ENCODE peak calls at places on chromosomes 3 and 15, in six cellular contexts. G is nephron progenitor cell; O is NCI-H1092 treated with DMSO at 0.1 percent for 48 hours; I is stimulated activated CD4-positive, alpha-beta T cell treated with anti-CD3 and anti-CD28 coated beads, Interleukin-12 subunit alpha, Interleukin-12 subunit beta, amount 100 ng/mL, for 4 hours; U is astrocyte of the cerebellum; V is hypothalamus. P is an unnamed sample.
A peak's percentile ranks its signal among the peaks of the same experiment; 100 is the strongest.

GRCh38 chr3:174101244-174101643 is 703.7 kb downstream of the NLGN1 start:
- DNase-seq in G (no peak), O (peak; percentile 12), I (no peak), U (no peak), V (no peak), P (no peak)

GRCh38 chr3:155753038-155753647 is 8.3 kb upstream of the PLCH1 start:
- DNase-seq in G (no peak), O (peak; percentile 42), I (no peak), U (peak; percentile 23), V (no peak), P (no peak)

GRCh38 chr3:180466401-180467005 is 135.5 kb upstream of the TTC14 start:
- DNase-seq in G (no peak), O (no peak), I (no peak), U (no peak), V (no peak), P (no peak)

GRCh38 chr3:105197863-105198262 is 168.8 kb upstream of the ALCAM start:
- DNase-seq in G (no peak), O (no peak), I (no peak), U (no peak), V (no peak), P (no peak)

GRCh38 chr3:72797773-72798543 is 50.3 kb downstream of the SHQ1 start:
- DNase-seq in G (no peak), O (peak; percentile 93), I (no peak), U (no peak), V (no peak), P (peak; percentile 35)

GRCh38 chr3:65945480-65945879 is 93.2 kb downstream of the MAGI1 start:
- DNase-seq in G (no peak), O (no peak), I (no peak), U (no peak), V (no peak), P (no peak)

GRCh38 chr15:72782274-72782992 is 1.1 kb downstream of the ADPGK start:
- DNase-seq in G (no peak), O (no peak), I (no peak), U (no peak), V (no peak), P (no peak)

GRCh38 chr3:70811880-70812279 is 499.4 kb upstream of the MDFIC2 start:
- DNase-seq in G (no peak), O (no peak), I (no peak), U (peak; percentile 52), V (peak; percentile 12), P (peak; percentile 39)

GRCh38 chr3:15064299-15064834 is 748 bp downstream of the MRPS25 start:
- DNase-seq in G (peak; percentile 40), O (no peak), I (peak; percentile 19), U (no peak), V (no peak), P (peak; percentile 32)

GRCh38 chr3:143242691-143243090 is 123.1 kb downstream of the CHST2 start:
- DNase-seq in G (no peak), O (no peak), I (no peak), U (no peak), V (no peak), P (no peak)

GRCh38 chr3:102083971-102084370 is 234.7 kb downstream of the NFKBIZ start:
- DNase-seq in G (no peak), O (no peak), I (no peak), U (no peak), V (no peak), P (no peak)

GRCh38 chr3:14774431-14774830 is 44.3 kb upstream of the FGD5 start:
- DNase-seq in G (no peak), O (no peak), I (no peak), U (no peak), V (no peak), P (no peak)

GRCh38 chr15:78216276-78217229 is 17.8 kb downstream of the ACSBG1 start:
- DNase-seq in G (no peak), O (no peak), I (no peak), U (no peak), V (peak; percentile 67), P (no peak)

GRCh38 chr3:66480666-66481065 is 20.2 kb downstream of the LRIG1 start:
- DNase-seq in G (no peak), O (no peak), I (no peak), U (no peak), V (no peak), P (peak; percentile 12)

GRCh38 chr3:187946031-187946691 is 200.9 kb upstream of the BCL6 start:
- DNase-seq in G (no peak), O (no peak), I (no peak), U (no peak), V (no peak), P (no peak)

GRCh38 chr15:98865397-98866339 is 141.9 kb downstream of the PGPEP1L start:
- DNase-seq in G (no peak), O (no peak), I (peak; percentile 71), U (no peak), V (peak; percentile 38), P (no peak)

GRCh38 chr15:65801229-65801813 is 9.2 kb upstream of the DENND4A start:
- DNase-seq in G (no peak), O (no peak), I (no peak), U (no peak), V (no peak), P (no peak)

GRCh38 chr3:130857336-130858026 is 36.4 kb upstream of the ATP2C1 start:
- DNase-seq in G (no peak), O (no peak), I (no peak), U (no peak), V (no peak), P (no peak)

GRCh38 chr15:82952156-82953081 is at the start of gene HOMER2:
- DNase-seq in G (peak; percentile 71), O (peak; percentile 1), I (peak; percentile 10), U (no peak), V (peak; percentile 13), P (peak; percentile 17)

GRCh38 chr3:140216249-140216648 is 281.3 kb downstream of the CLSTN2 start:
- DNase-seq in G (no peak), O (no peak), I (no peak), U (no peak), V (no peak), P (no peak)

GRCh38 chr15:29074045-29074444 is 188.3 kb downstream of the APBA2 start:
- DNase-seq in G (no peak), O (no peak), I (no peak), U (no peak), V (no peak), P (no peak)

GRCh38 chr3:81758275-81758674 is 3.2 kb downstream of the GBE1 start:
- DNase-seq in G (no peak), O (no peak), I (no peak), U (peak; percentile 24), V (no peak), P (no peak)

GRCh38 chr3:87541711-87542110 is 265.3 kb upstream of the POU1F1 start:
- DNase-seq in G (no peak), O (no peak), I (no peak), U (no peak), V (no peak), P (no peak)

GRCh38 chr3:152030320-152030719 is 156.9 kb downstream of the SUCNR1 start:
- DNase-seq in G (no peak), O (no peak), I (no peak), U (no peak), V (no peak), P (no peak)

GRCh38 chr3:87145553-87145952 is 81.6 kb upstream of the CHMP2B start:
- DNase-seq in G (peak; percentile 16), O (no peak), I (no peak), U (no peak), V (no peak), P (peak; percentile 42)

GRCh38 chr15:63497642-63498100 is 6.7 kb upstream of the USP3 start:
- DNase-seq in G (no peak), O (no peak), I (no peak), U (no peak), V (no peak), P (no peak)

GRCh38 chr3:127482216-127483004 is 108.1 kb downstream of the TPRA1 start:
- DNase-seq in G (no peak), O (no peak), I (no peak), U (no peak), V (no peak), P (no peak)

GRCh38 chr3:12143949-12144504 is 14.7 kb downstream of the TIMP4 start:
- DNase-seq in G (no peak), O (peak; percentile 4), I (no peak), U (no peak), V (no peak), P (no peak)

GRCh38 chr15:88954431-88955277 is 41.5 kb upstream of the MFGE8 start:
- DNase-seq in G (peak; percentile 45), O (no peak), I (no peak), U (no peak), V (peak; percentile 81), P (no peak)

GRCh38 chr3:124965413-124965812 is 30.9 kb upstream of the MUC13 start:
- DNase-seq in G (no peak), O (peak; percentile 68), I (no peak), U (no peak), V (no peak), P (no peak)

GRCh38 chr15:85457392-85457968 is 77.1 kb downstream of the AKAP13 start:
- DNase-seq in G (no peak), O (no peak), I (no peak), U (no peak), V (no peak), P (peak; percentile 75)

GRCh38 chr15:90141646-90142045 is 39.4 kb upstream of the IDH2 start:
- DNase-seq in G (no peak), O (no peak), I (no peak), U (peak; percentile 19), V (no peak), P (peak; percentile 48)

GRCh38 chr15:95304116-95304873 is 1026.2 kb upstream of the NR2F2 start:
- DNase-seq in G (no peak), O (no peak), I (no peak), U (no peak), V (no peak), P (peak; percentile 95)

GRCh38 chr15:89419370-89419984 is 76.9 kb downstream of the RHCG start:
- DNase-seq in G (peak; percentile 96), O (no peak), I (no peak), U (no peak), V (no peak), P (peak; percentile 67)

GRCh38 chr15:39918688-39919385 is 1.2 kb downstream of the GPR176 start:
- DNase-seq in G (no peak), O (no peak), I (no peak), U (peak; percentile 46), V (no peak), P (no peak)